ENCODE peak calls at places on chromosomes 12 and 14, in seven cellular contexts. G is activated T-cell treated with anti-CD3 and anti-CD28 coated beads for 1 hour; R is NCI-H1105; O is WERI-Rb-1; T is frontal cortex; L is nucleus accumbens; B is effector CD4-positive, alpha-beta T cell. Q is an unnamed sample.

GRCh38 chr14:105061428-105062047 is 3.7 kb downstream of the GPR132 start:
- DNase-seq in G (no peak), R (no peak), O (no peak), T (no peak), L (no peak), B (peak; percentile 44), Q (no peak)

GRCh38 chr12:69679119-69679518 is 20.0 kb downstream of the BEST3 start:
- DNase-seq in G (no peak), R (no peak), O (no peak), T (no peak), L (no peak), B (no peak), Q (no peak)

GRCh38 chr12:106791531-106791930 is 17.0 kb downstream of the RIC8B start:
- DNase-seq in G (no peak), R (peak; percentile 74), O (no peak), T (no peak), L (no peak), B (no peak), Q (no peak)

GRCh38 chr14:51069065-51069464 is 25.8 kb downstream of the TRIM9 start:
- DNase-seq in G (no peak), R (no peak), O (no peak), T (no peak), L (no peak), B (no peak), Q (no peak)

GRCh38 chr14:66944872-66945271 is 244.4 kb upstream of the GARIN2 start:
- DNase-seq in G (no peak), R (no peak), O (no peak), T (no peak), L (no peak), B (no peak), Q (no peak)

GRCh38 chr12:27705263-27705662 is 5.4 kb upstream of the MRPS35 start:
- DNase-seq in G (no peak), R (no peak), O (no peak), T (no peak), L (no peak), B (no peak), Q (no peak)

GRCh38 chr12:121949643-121950397 is 31.4 kb downstream of the CFAP251 start:
- DNase-seq in G (no peak), R (no peak), O (no peak), T (no peak), L (no peak), B (no peak), Q (no peak)

GRCh38 chr14:60757617-60758016 is 23.1 kb downstream of the MNAT1 start:
- DNase-seq in G (no peak), R (no peak), O (no peak), T (no peak), L (no peak), B (no peak), Q (no peak)

GRCh38 chr12:29320295-29321090 is 60.5 kb downstream of the ERGIC2 start:
- DNase-seq in G (no peak), R (no peak), O (no peak), T (no peak), L (no peak), B (no peak), Q (no peak)

Q was measured in occipital lobe.